ENCODE peak calls at places on chromosome 3, in six cellular contexts. E is HuH-7.5, L is posterior vena cava, T is astrocyte of the hippocampus, O is left lobe of liver, S is kidney tubule cell. Z is an unnamed sample.

GRCh38 chr3:52182203-52182602 is 15.8 kb upstream of the ALAS1 start:
- DNase-seq in E (peak; percentile 58), L (peak; percentile 74), T (no peak), O (peak; percentile 93), S (no peak), Z (no peak)

GRCh38 chr3:114624676-114625181 is 330.9 kb downstream of the TIGIT start:
- DNase-seq in E (peak; percentile 16), L (peak; percentile 97), T (peak; percentile 98), O (peak; percentile 92), S (peak; percentile 98), Z (no peak)

GRCh38 chr3:35936571-35936970 is 297.2 kb downstream of the ARPP21 start:
- DNase-seq in E (no peak), L (no peak), T (peak; percentile 58), O (no peak), S (peak; percentile 60), Z (no peak)

GRCh38 chr3:29065211-29065785 is 215.6 kb upstream of the RBMS3 start:
- DNase-seq in E (no peak), L (peak; percentile 85), T (peak; percentile 99), O (no peak), S (peak; percentile 99), Z (no peak)

GRCh38 chr3:69411331-69411730 is 25.4 kb upstream of the FRMD4B start:
- DNase-seq in E (no peak), L (no peak), T (peak; percentile 15), O (no peak), S (peak; percentile 60), Z (no peak)

GRCh38 chr3:46477145-46477544 is 12.4 kb upstream of the LTF start:
- DNase-seq in E (no peak), L (no peak), T (no peak), O (peak; percentile 16), S (no peak), Z (no peak)

GRCh38 chr3:105402287-105402801 is 35.6 kb downstream of the ALCAM start:
- DNase-seq in E (no peak), L (peak; percentile 29), T (peak; percentile 93), O (no peak), S (peak; percentile 98), Z (no peak)

GRCh38 chr3:105938101-105938500 is 69.3 kb upstream of the CBLB start:
- DNase-seq in E (no peak), L (no peak), T (peak; percentile 60), O (no peak), S (peak; percentile 14), Z (no peak)

GRCh38 chr3:157532529-157533297 is 29.5 kb upstream of the VEPH1 start:
- DNase-seq in E (peak; percentile 31), L (no peak), T (peak; percentile 88), O (no peak), S (peak; percentile 92), Z (peak; percentile 14)

GRCh38 chr3:64954995-64955636 is 267.3 kb upstream of the ADAMTS9 start:
- DNase-seq in E (no peak), L (no peak), T (no peak), O (no peak), S (peak; percentile 25), Z (no peak)

GRCh38 chr3:152738656-152739055 is 96.3 kb upstream of the P2RY1 start:
- DNase-seq in E (no peak), L (no peak), T (peak; percentile 20), O (no peak), S (no peak), Z (no peak)

GRCh38 chr3:4695846-4696245 is 202.7 kb downstream of the ITPR1 start:
- DNase-seq in E (no peak), L (no peak), T (no peak), O (no peak), S (no peak), Z (no peak)

GRCh38 chr3:155416500-155417118 is 123.1 kb upstream of the STRIT1 start:
- DNase-seq in E (no peak), L (no peak), T (peak; percentile 22), O (no peak), S (peak; percentile 88), Z (no peak)

GRCh38 chr3:68779261-68779660 is 153.1 kb downstream of the TAFA4 start:
- DNase-seq in E (no peak), L (no peak), T (no peak), O (no peak), S (no peak), Z (no peak)

GRCh38 chr3:13019706-13020105 is 53.5 kb downstream of the IQSEC1 start:
- DNase-seq in E (no peak), L (peak; percentile 76), T (peak; percentile 37), O (no peak), S (no peak), Z (no peak)

GRCh38 chr3:354433-354832 is 157.9 kb downstream of the CHL1 start:
- DNase-seq in E (no peak), L (no peak), T (peak; percentile 77), O (no peak), S (peak; percentile 71), Z (peak; percentile 29)

GRCh38 chr3:184262166-184262926 is 993 bp upstream of the CAMK2N2 start:
- DNase-seq in E (peak; percentile 53), L (peak; percentile 76), T (no peak), O (peak; percentile 73), S (no peak), Z (peak; percentile 25)

GRCh38 chr3:11411956-11412355 is 139.8 kb downstream of the ATG7 start:
- DNase-seq in E (no peak), L (no peak), T (no peak), O (no peak), S (no peak), Z (no peak)

GRCh38 chr3:78974181-78974770 is 793.5 kb downstream of the ROBO1 start:
- DNase-seq in E (no peak), L (no peak), T (peak; percentile 59), O (no peak), S (peak; percentile 18), Z (no peak)

GRCh38 chr3:196174652-196175051 is 36.5 kb downstream of the ZDHHC19 start:
- DNase-seq in E (no peak), L (peak; percentile 28), T (no peak), O (no peak), S (no peak), Z (no peak)

GRCh38 chr3:46209751-46210470 is 1.8 kb upstream of the CCR1 start:
- DNase-seq in E (no peak), L (no peak), T (no peak), O (no peak), S (no peak), Z (peak; percentile 42)

GRCh38 chr3:168040624-168041208 is 55.0 kb downstream of the GOLIM4 start:
- DNase-seq in E (peak; percentile 6), L (no peak), T (peak; percentile 70), O (no peak), S (peak; percentile 47), Z (peak; percentile 35)

GRCh38 chr3:4982773-4983738 is 3.8 kb downstream of the BHLHE40 start:
- DNase-seq in E (no peak), L (no peak), T (peak; percentile 42), O (no peak), S (peak; percentile 62), Z (no peak)

GRCh38 chr3:162224736-162225135 is 728.1 kb downstream of the OTOL1 start:
- DNase-seq in E (no peak), L (no peak), T (peak; percentile 25), O (no peak), S (no peak), Z (no peak)

GRCh38 chr3:37308247-37308646 is 133.9 kb upstream of the LRRFIP2 start:
- DNase-seq in E (no peak), L (no peak), T (peak; percentile 37), O (no peak), S (peak; percentile 32), Z (no peak)

GRCh38 chr3:46905191-46905560 is 27.7 kb downstream of the PTH1R start:
- DNase-seq in E (no peak), L (peak; percentile 67), T (no peak), O (no peak), S (no peak), Z (no peak)

GRCh38 chr3:195075941-195076875 is 194.8 kb downstream of the XXYLT1 start:
- DNase-seq in E (no peak), L (peak; percentile 68), T (no peak), O (no peak), S (no peak), Z (no peak)

GRCh38 chr3:120147072-120147871 is 53.0 kb upstream of the GSK3B start:
- DNase-seq in E (no peak), L (no peak), T (no peak), O (peak; percentile 42), S (no peak), Z (no peak)

GRCh38 chr3:60064210-60065178 is 1014.7 kb upstream of the CFAP20DC start:
- DNase-seq in E (no peak), L (no peak), T (peak; percentile 82), O (no peak), S (peak; percentile 48), Z (no peak)

GRCh38 chr3:139388961-139389551 is 391 bp downstream of the COPB2 start:
- DNase-seq in E (peak; percentile 3), L (no peak), T (no peak), O (no peak), S (no peak), Z (no peak)

GRCh38 chr3:14608298-14608697 is 43.3 kb upstream of the CCDC174 start:
- DNase-seq in E (no peak), L (no peak), T (no peak), O (no peak), S (no peak), Z (no peak)

GRCh38 chr3:184338538-184338945 is 1.1 kb downstream of the FAM131A start:
- DNase-seq in E (no peak), L (peak; percentile 93), T (peak; percentile 96), O (peak; percentile 51), S (peak; percentile 44), Z (no peak)

GRCh38 chr3:103785537-103785936 is 1350.7 kb downstream of the ZPLD1 start:
- DNase-seq in E (no peak), L (no peak), T (no peak), O (no peak), S (no peak), Z (no peak)

GRCh38 chr3:45979378-45979777 is 16.2 kb downstream of the FYCO1 start:
- DNase-seq in E (no peak), L (no peak), T (no peak), O (no peak), S (no peak), Z (peak; percentile 84)

GRCh38 chr3:12405432-12406272 is 78.6 kb upstream of the TSEN2 start:
- DNase-seq in E (peak; percentile 72), L (peak; percentile 95), T (peak; percentile 85), O (peak; percentile 97), S (peak; percentile 93), Z (peak; percentile 10)

GRCh38 chr3:113128386-113129015 is 82.9 kb upstream of the BOC start:
- DNase-seq in E (no peak), L (no peak), T (no peak), O (no peak), S (peak; percentile 70), Z (no peak)

GRCh38 chr3:41117398-41117870 is 81.9 kb upstream of the CTNNB1 start:
- DNase-seq in E (no peak), L (peak; percentile 96), T (peak; percentile 98), O (peak; percentile 71), S (peak; percentile 96), Z (peak; percentile 98)

GRCh38 chr3:71226565-71227281 is 356.8 kb downstream of the FOXP1 start:
- DNase-seq in E (no peak), L (peak; percentile 84), T (peak; percentile 50), O (no peak), S (no peak), Z (no peak)

GRCh38 chr3:55329849-55330248 is 157.3 kb downstream of the WNT5A start:
- DNase-seq in E (no peak), L (no peak), T (peak; percentile 90), O (no peak), S (peak; percentile 88), Z (no peak)